ENCODE peak calls at places on chromosomes 2 and 18, in nine cellular contexts. D is lower lobe of right lung; L is right atrium auricular region; I is PC-9; A is CD8-positive, alpha-beta memory T cell; N is endodermal cell; F is GM23338; Y is neuronal stem cell; C is GM23248. M is an unnamed sample.
A peak's percentile ranks its signal among the peaks of the same experiment; 100 is the strongest.

GRCh38 chr2:31125918-31126695 is 12.1 kb downstream of the GALNT14 start:
- DNase-seq in L (no peak), A (no peak), Y (no peak), F (no peak), N (no peak), I (peak; percentile 83), C (peak; percentile 27), D (no peak), M (no peak)

GRCh38 chr2:226742346-226742745 is 57.3 kb downstream of the IRS1 start:
- DNase-seq in C (no peak), Y (no peak), A (no peak), N (no peak), I (no peak), L (peak; percentile 65), F (no peak), D (no peak), M (no peak)

GRCh38 chr2:217958889-217959235 is 43.9 kb downstream of the TNS1 start:
- DNase-seq in D (peak; percentile 35), I (no peak), Y (no peak), F (no peak), A (no peak), N (no peak), C (no peak), L (no peak), M (peak; percentile 27)

GRCh38 chr18:48946329-48946835 is 4.4 kb downstream of the SMAD7 start:
- DNase-seq in A (no peak), D (no peak), N (no peak), L (no peak), Y (no peak), C (peak; percentile 77), F (no peak), I (peak; percentile 90), M (peak; percentile 69)

GRCh38 chr2:104332733-104333132 is 521.2 kb upstream of the POU3F3 start:
- DNase-seq in A (no peak), L (no peak), C (peak; percentile 7), N (peak; percentile 51), D (no peak), Y (no peak), I (no peak), F (peak; percentile 54), M (no peak)

GRCh38 chr18:44473394-44474066 is 207.2 kb upstream of the SETBP1 start:
- DNase-seq in C (peak; percentile 10), I (no peak), D (no peak), N (no peak), Y (no peak), F (no peak), L (no peak), A (no peak), M (no peak)

GRCh38 chr2:123971564-123972318 is 53.3 kb upstream of the CNTNAP5 start:
- DNase-seq in F (no peak), A (no peak), L (no peak), Y (no peak), N (no peak), C (no peak), I (no peak), D (no peak), M (no peak)

GRCh38 chr2:182499706-182500470 is 73.1 kb upstream of the PDE1A start:
- DNase-seq in F (peak; percentile 30), A (no peak), I (no peak), D (no peak), L (no peak), N (no peak), Y (no peak), C (peak; percentile 41), M (no peak)

GRCh38 chr2:151361674-151362380 is 4.4 kb downstream of the TNFAIP6 start:
- DNase-seq in Y (no peak), C (peak; percentile 73), N (no peak), L (no peak), D (no peak), A (no peak), F (no peak), I (no peak), M (no peak)

GRCh38 chr18:48168861-48169260 is 238.4 kb upstream of the SMAD2 start:
- DNase-seq in A (no peak), C (no peak), N (no peak), Y (no peak), L (no peak), F (no peak), D (no peak), I (no peak), M (no peak)

GRCh38 chr2:854460-854859 is 96.2 kb upstream of the SNTG2 start:
- DNase-seq in C (peak; percentile 44), I (no peak), Y (peak; percentile 11), D (no peak), N (peak; percentile 94), A (no peak), F (peak; percentile 88), L (no peak), M (no peak)

GRCh38 chr2:98911376-98912154 is 24.5 kb downstream of the CRACDL start:
- DNase-seq in C (peak; percentile 37), N (peak; percentile 30), I (no peak), F (no peak), Y (no peak), L (peak; percentile 43), A (no peak), D (no peak), M (peak; percentile 37)

GRCh38 chr2:120161190-120161589 is 62.0 kb downstream of the TMEM185B start:
- DNase-seq in A (no peak), D (no peak), I (no peak), C (peak; percentile 56), N (no peak), F (no peak), L (no peak), Y (no peak), M (no peak)

GRCh38 chr18:49878567-49878966 is 65.2 kb upstream of the ACAA2 start:
- DNase-seq in I (no peak), A (no peak), L (no peak), D (no peak), N (no peak), Y (no peak), F (no peak), C (peak; percentile 5), M (peak; percentile 40)

GRCh38 chr2:232885264-232885961 is 15.3 kb downstream of the SNORC start:
- DNase-seq in A (no peak), I (peak; percentile 79), F (no peak), N (peak; percentile 38), L (no peak), C (no peak), Y (no peak), D (peak; percentile 43), M (peak; percentile 61)

GRCh38 chr2:174014699-174015070 is 49.5 kb upstream of the SP3 start:
- DNase-seq in C (peak; percentile 32), L (no peak), F (peak; percentile 50), Y (no peak), N (no peak), A (no peak), I (no peak), D (no peak), M (no peak)

GRCh38 chr2:10798783-10799182 is 13.8 kb downstream of the PDIA6 start:
- DNase-seq in A (no peak), L (no peak), D (no peak), C (no peak), N (peak; percentile 83), Y (no peak), F (no peak), I (no peak), M (no peak)

GRCh38 chr2:234257859-234258561 is 207.5 kb downstream of the SPP2 start:
- DNase-seq in L (no peak), I (peak; percentile 98), D (no peak), F (peak; percentile 67), N (peak; percentile 89), C (peak; percentile 99), Y (peak; percentile 12), A (no peak), M (no peak)

GRCh38 chr2:129468879-129469278 is 510.6 kb upstream of the RAB6C start:
- DNase-seq in D (no peak), C (no peak), L (no peak), Y (no peak), F (no peak), I (no peak), A (no peak), N (no peak), M (no peak)
- H3K36me3 ChIP-seq in D (no peaks in the 10 kb centered on the region), C (no peaks in the 10 kb centered on the region), L (no peaks in the 10 kb centered on the region), Y (no peaks in the 10 kb centered on the region), F (no peaks in the 10 kb centered on the region), I (no peaks in the 10 kb centered on the region), A (no peaks in the 10 kb centered on the region), N (no peaks in the 10 kb centered on the region), M (no peaks in the 10 kb centered on the region)

DNA sequence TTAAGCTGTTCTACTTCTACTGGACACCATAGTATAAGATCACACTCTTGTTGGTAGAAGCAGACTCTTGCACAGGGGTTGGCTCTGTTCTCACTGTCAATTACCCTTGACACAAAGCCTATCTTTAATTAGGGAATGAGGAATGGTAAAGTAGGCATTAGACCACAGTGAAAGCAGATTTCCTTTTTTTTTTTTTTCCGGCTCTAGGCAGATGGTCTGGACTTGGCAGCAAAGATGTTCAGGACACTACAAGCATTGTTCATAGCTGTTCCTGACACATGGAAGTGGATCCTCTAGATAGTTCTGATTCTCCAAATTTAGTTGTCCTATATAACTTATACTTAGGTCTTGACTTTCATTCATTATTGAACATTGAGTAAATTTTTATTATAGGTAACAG is 672.2 kb upstream of the CELF4 start:
- DNase-seq in N (no peak), Y (no peak), L (no peak), C (no peak), A (no peak), D (no peak), F (no peak), I (no peak), M (no peak)
- H3K4me1 ChIP-seq in N (no peaks in the 10 kb centered on the region), Y (no peaks in the 10 kb centered on the region), L (no peaks in the 10 kb centered on the region), C (no peaks in the 10 kb centered on the region), A (no peaks in the 10 kb centered on the region), D (no peaks in the 10 kb centered on the region), F (no peaks in the 10 kb centered on the region), I (no peaks in the 10 kb centered on the region), M (no peaks in the 10 kb centered on the region)

GRCh38 chr2:149307014-149307413 is 23.4 kb upstream of the LYPD6 start:
- DNase-seq in F (no peak), D (no peak), L (no peak), I (no peak), N (no peak), C (no peak), A (no peak), Y (no peak), M (no peak)
- H3K27ac ChIP-seq in F (no peak overlapping the region), D (no peak overlapping the region), L (no peak overlapping the region), I (no peak overlapping the region), N (no peak overlapping the region), C (no peak overlapping the region), A (no peak overlapping the region), Y (no peak overlapping the region), M (no peak overlapping the region)

DNA sequence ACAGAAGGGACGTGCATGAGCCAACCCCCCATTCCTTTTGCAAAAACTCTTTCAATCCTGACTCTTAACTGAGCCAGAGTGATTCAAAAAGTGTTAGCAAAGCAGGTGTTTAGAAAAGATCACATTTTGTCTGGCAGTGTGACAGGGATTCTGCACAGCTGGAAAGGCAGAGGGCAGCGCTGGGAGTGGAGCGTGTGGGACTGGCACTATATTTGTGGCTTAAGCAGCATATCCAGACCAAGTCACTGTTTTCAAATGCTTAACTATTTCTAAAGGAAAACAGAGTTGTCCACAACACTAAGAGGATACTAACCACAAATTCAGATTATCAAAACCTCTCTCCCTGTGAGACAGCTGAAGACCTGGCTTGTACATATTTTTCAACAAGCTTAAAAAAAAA is 19.0 kb downstream of the CABYR start:
- DNase-seq in A (no peak), D (no peak), N (no peak), L (no peak), F (no peak), C (no peak), I (no peak), Y (no peak), M (no peak)
- H3K36me3 ChIP-seq in A (no peaks in the 10 kb centered on the region), D (peaks cover 50% of the 10 kb centered on the region), N (peaks cover 25% of the 10 kb centered on the region), L (peaks cover 56% of the 10 kb centered on the region), F (peaks cover 27% of the 10 kb centered on the region), C (no peaks in the 10 kb centered on the region), I (no peaks in the 10 kb centered on the region), Y (peaks cover 12% of the 10 kb centered on the region), M (peaks cover 30% of the 10 kb centered on the region)